ENCODE peak calls at places on chromosomes 3 and 15, in six cellular contexts. L, B, J, O, N and T are unnamed samples.
A peak's percentile ranks its signal among the peaks of the same experiment; 100 is the strongest.

GRCh38 chr15:100254694-100255093 is 87.1 kb downstream of the ADAMTS17 start:
- DNase-seq in B (no peak), J (no peak), N (no peak), L (no peak), O (no peak), T (no peak)

GRCh38 chr15:55774113-55774970 is 31.4 kb upstream of the PRTG start:
- DNase-seq in L (peak; percentile 59), N (no peak), O (peak; percentile 33), J (peak; percentile 28), B (no peak), T (peak; percentile 30)

GRCh38 chr3:124635169-124635539 is 95.1 kb upstream of the UMPS start:
- DNase-seq in B (no peak), L (no peak), J (no peak), N (no peak), O (peak; percentile 84), T (no peak)

GRCh38 chr3:72153477-72154314 is 368.7 kb upstream of the PROK2 start:
- DNase-seq in B (no peak), N (no peak), O (no peak), J (no peak), L (no peak), T (no peak)

GRCh38 chr15:90201150-90201943 is at the start of gene SEMA4B:
- DNase-seq in B (no peak), N (no peak), L (peak; percentile 89), J (peak; percentile 97), O (peak; percentile 36), T (peak; percentile 97)

GRCh38 chr15:71048913-71049675 is 66.2 kb upstream of the THSD4 start:
- DNase-seq in O (no peak), N (no peak), B (no peak), J (no peak), L (no peak), T (no peak)

GRCh38 chr3:14265246-14265962 is 86.8 kb downstream of the LSM3 start:
- DNase-seq in L (peak; percentile 74), N (no peak), B (no peak), O (peak; percentile 27), J (no peak), T (no peak)

GRCh38 chr3:52782412-52783210 is 5.2 kb downstream of the ITIH1 start:
- DNase-seq in B (no peak), L (no peak), O (no peak), J (no peak), N (no peak), T (no peak)

GRCh38 chr15:64635486-64635815 is 139.9 kb downstream of the RBPMS2 start:
- DNase-seq in B (peak; percentile 73), J (no peak), L (no peak), O (peak; percentile 42), N (no peak), T (no peak)

DNA sequence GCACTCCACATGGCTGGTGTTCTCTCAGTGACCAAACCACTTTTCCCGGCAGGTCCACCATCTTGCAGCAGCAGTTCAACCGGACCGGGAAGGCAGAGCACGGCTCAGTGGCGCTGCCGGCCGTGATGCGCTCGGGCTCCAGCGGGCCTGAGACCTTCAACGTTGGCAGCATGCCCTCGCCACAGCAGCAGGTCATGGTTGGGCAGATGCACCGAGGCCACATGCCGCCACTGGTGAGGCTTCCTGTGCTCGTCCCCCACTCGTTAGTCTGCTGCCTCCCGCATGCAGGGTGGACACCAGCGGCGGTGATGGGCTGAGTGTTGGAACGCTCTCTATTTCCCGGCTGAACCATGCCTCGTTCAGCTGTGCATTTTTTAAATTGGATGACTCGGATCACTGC is 344.9 kb upstream of the TPM1 start:
- DNase-seq in J (no peak), B (no peak), L (no peak), N (no peak), O (no peak), T (no peak)
- TF ChIP-seq POLR2A in J (no peak), B (no peak), L (no peak), N (no peak), O (no peak), T (no peak)

DNA sequence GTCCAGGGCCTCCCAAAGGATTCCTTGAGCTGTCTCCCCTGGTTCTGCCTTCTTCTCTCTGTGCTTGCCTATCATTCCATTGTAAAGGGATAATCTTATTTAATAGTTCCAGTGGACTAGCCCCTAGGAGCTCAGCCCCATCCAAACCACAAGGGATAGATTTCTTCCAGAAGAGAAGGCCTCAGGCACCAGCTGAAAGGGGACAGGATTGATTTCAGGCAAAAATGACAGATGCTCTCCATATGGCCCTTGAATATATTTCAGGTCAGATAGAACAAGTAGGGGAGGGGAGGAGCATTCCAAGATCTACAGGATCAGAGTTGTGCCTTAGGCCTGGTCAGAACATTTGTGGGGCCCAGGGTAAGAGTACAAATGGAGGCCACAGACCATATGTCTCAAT is 85.3 kb downstream of the RPLP1 start:
- DNase-seq in J (no peak), B (no peak), O (no peak), N (no peak), L (no peak), T (no peak)
- TF ChIP-seq TAF1 in J (no peak), B (no peak), O (no peak), N (no peak), L (no peak), T (no peak)

GRCh38 chr15:60074181-60074885 is 70.2 kb downstream of the FOXB1 start:
- DNase-seq in N (no peak), J (no peak), L (no peak), B (no peak), O (no peak), T (no peak)

GRCh38 chr15:60070838-60071493 is 66.9 kb downstream of the FOXB1 start:
- DNase-seq in O (no peak), L (no peak), N (no peak), B (no peak), J (no peak), T (no peak)

GRCh38 chr15:60076582-60077263 is 72.6 kb downstream of the FOXB1 start:
- DNase-seq in O (no peak), L (no peak), N (no peak), B (no peak), J (no peak), T (no peak)

GRCh38 chr15:60076055-60076454 is 71.9 kb downstream of the FOXB1 start:
- DNase-seq in L (no peak), B (no peak), J (no peak), N (no peak), O (no peak), T (no peak)

DNA sequence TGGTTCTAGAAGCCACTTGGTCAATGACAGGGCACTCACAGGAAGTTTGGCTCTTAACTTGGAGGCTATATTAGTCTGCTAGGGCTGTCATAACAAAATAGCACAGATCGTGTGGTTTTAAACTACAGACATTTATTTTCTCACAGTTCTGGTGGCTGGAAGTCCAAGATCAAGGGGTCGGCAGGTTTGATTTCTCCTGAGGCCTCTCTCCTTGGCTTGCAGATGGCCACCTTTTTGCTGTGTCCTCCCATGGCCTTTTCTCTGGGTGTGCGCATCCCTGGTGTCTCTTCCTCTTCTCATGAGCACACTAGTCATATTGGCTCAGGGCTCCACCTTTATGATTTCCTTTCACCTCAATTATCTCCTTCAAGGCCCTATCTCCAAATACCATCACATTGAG is 69.3 kb downstream of the FOXB1 start:
- DNase-seq in O (no peak), J (no peak), L (no peak), B (no peak), N (no peak), T (no peak)
- TF ChIP-seq POLR2A in O (no peak), J (no peak), L (no peak), B (no peak), N (no peak), T (no peak)

DNA sequence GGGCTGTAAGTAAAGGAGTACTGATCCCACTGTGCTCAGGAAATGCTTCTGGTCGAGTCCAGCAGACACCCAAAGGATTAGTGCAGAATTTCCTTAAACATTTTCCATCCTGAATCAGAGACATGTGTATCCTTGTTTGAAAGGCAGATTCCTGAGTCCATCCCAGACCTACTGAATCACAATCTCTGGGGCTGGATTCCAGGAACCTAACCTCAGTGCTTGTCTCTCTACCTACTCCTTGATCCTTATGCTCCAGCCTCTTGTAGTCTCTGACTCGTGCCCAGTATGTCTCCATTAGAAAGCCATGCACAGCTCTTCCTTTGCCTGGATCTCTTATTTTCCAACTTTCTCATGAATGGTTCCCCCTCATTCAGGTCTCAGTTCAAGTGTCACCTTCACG is 585.8 kb downstream of the NLGN1 start:
- DNase-seq in N (no peak), L (no peak), J (no peak), B (no peak), O (no peak), T (no peak)
- TF ChIP-seq TAF1 in N (no peak), L (no peak), J (no peak), B (no peak), O (no peak), T (no peak)